ENCODE peak calls at places on chromosomes 1 and 21, in five cellular contexts. One of them, this sample, is unnamed.

GRCh38 chr1:31765041-31765467 is 914 bp upstream of the ADGRB2 start:
- DNase-seq in brain microvascular endothelial cell: no peak
- DNase-seq in neural crest cell: peak; percentile 49
- DNase-seq in HCT116: no peak
- DNase-seq in left lung: peak; percentile 34
- DNase-seq in this sample: no peak

GRCh38 chr1:185435696-185436379 is 118.8 kb upstream of the IVNS1ABP start:
- DNase-seq in brain microvascular endothelial cell: no peak
- DNase-seq in neural crest cell: no peak
- DNase-seq in HCT116: no peak
- DNase-seq in left lung: peak; percentile 15
- DNase-seq in this sample: no peak

GRCh38 chr1:1997561-1997960 is 6.0 kb downstream of the CFAP74 start:
- DNase-seq in brain microvascular endothelial cell: no peak
- DNase-seq in neural crest cell: no peak
- DNase-seq in HCT116: no peak
- DNase-seq in left lung: no peak
- DNase-seq in this sample: no peak

GRCh38 chr1:42430751-42431150 is 25.1 kb downstream of the ZMYND12 start:
- DNase-seq in brain microvascular endothelial cell: no peak
- DNase-seq in neural crest cell: no peak
- DNase-seq in HCT116: no peak
- DNase-seq in left lung: no peak
- DNase-seq in this sample: no peak

GRCh38 chr1:116902718-116903390 is 6.9 kb upstream of the PTGFRN start:
- DNase-seq in brain microvascular endothelial cell: no peak
- DNase-seq in neural crest cell: no peak
- DNase-seq in HCT116: no peak
- DNase-seq in left lung: no peak
- DNase-seq in this sample: no peak

GRCh38 chr1:2971146-2971501 is 50.1 kb upstream of the ACTRT2 start:
- DNase-seq in brain microvascular endothelial cell: no peak
- DNase-seq in neural crest cell: no peak
- DNase-seq in HCT116: no peak
- DNase-seq in left lung: peak; percentile 49
- DNase-seq in this sample: no peak

GRCh38 chr1:173411835-173412742 is 65.0 kb upstream of the PRDX6 start:
- DNase-seq in brain microvascular endothelial cell: peak; percentile 78
- DNase-seq in neural crest cell: no peak
- DNase-seq in HCT116: no peak
- DNase-seq in left lung: no peak
- DNase-seq in this sample: no peak

GRCh38 chr1:236143104-236143948 is 987 bp downstream of the GPR137B start:
- DNase-seq in brain microvascular endothelial cell: peak; percentile 62
- DNase-seq in neural crest cell: peak; percentile 10
- DNase-seq in HCT116: no peak
- DNase-seq in left lung: no peak
- DNase-seq in this sample: no peak

GRCh38 chr21:27171704-27172103 is 204.8 kb upstream of the ADAMTS5 start:
- DNase-seq in brain microvascular endothelial cell: no peak
- DNase-seq in neural crest cell: no peak
- DNase-seq in HCT116: no peak
- DNase-seq in left lung: no peak
- DNase-seq in this sample: no peak

GRCh38 chr21:20661745-20662470 is 336.3 kb upstream of the NCAM2 start:
- DNase-seq in brain microvascular endothelial cell: no peak
- DNase-seq in neural crest cell: no peak
- DNase-seq in HCT116: no peak
- DNase-seq in left lung: no peak
- DNase-seq in this sample: no peak

DNA sequence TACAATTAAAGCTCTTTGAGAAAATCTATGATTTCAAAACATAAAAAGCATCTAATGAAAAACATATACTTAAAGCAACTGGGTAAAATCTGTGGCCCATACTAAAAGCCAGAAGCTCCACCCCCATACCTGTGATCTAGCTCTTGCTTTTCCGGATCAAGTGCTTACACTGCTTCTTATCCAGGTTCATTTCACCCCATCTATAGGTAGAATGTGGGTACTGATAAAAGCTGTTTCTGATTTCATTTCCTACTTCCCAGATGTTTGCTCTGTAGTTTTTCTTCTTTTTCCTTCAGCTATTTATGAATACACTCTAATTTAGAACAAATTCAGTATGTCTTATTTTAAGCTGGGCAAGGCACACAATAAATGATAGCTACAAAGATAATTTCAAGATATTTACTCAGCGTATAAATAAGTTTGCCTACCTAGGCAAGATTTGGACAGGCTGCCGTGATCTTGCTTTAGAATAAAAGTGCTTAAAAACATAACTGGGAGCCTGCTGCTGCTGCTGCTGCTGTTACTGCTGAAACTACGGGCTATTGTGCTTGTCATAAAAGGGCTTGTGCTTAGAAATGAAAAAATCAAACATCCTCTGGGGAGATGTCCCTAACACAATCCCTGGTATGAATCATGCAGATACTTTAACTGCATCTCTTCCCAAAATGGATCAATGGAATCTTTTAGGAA is 2.1 kb downstream of the SIPA1L2 start:
- DNase-seq in brain microvascular endothelial cell: no peak
- DNase-seq in neural crest cell: no peak
- DNase-seq in HCT116: no peak
- DNase-seq in left lung: no peak
- DNase-seq in this sample: no peak
- TF ChIP-seq CTCF in brain microvascular endothelial cell: peak; percentile 33
- TF ChIP-seq CTCF in neural crest cell: peak; percentile 73
- TF ChIP-seq CTCF in HCT116: peak; percentile 71
- TF ChIP-seq CTCF in left lung: peak; percentile 36
- TF ChIP-seq CTCF in this sample: peak; percentile 55

DNA sequence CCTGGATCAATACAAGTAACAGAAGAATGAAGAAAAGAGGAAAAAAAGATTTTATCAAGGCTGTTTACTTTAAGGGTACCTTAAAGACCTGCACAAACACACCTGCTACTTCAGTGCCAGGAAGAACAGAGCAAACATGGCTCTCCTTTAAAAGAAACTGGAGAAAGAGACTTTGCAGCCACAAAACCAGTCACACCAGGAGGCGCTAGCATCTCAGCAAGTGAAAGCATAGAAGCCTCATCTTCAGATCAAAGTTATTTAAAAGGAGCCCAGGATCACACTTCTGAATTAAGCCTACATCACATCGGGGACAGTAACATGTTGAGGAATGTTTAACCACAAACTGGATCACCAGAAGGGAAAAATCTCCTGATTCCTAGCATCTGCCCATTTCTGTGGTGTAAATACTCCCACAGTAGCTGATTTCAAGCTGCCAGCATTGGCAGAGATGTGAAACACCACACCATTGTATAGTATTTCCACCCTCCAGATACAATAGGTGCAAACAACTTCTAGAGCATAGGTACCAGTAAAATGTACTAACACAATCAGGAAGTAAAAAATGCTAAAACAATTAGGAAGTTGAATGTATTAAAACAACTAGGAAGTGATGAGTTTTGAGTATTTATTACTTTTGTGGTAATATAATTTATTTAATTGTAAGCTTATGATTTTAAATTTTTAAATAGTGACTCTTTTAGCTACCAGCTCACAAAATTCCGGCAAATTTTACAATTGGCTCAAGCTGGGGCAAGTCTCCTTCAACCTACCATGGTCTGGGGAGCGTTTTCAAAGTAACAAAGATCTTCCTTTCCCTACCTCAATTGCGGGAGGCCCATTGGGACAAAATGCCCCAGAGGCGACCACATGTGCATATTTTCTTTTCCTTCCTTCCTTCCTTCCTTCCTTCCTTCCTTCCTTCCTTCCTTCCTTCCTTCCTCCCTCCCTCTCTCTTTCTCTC is 105.3 kb upstream of the CLDN14 start:
- DNase-seq in brain microvascular endothelial cell: no peak
- DNase-seq in neural crest cell: no peak
- DNase-seq in HCT116: no peak
- DNase-seq in left lung: no peak
- DNase-seq in this sample: no peak
- TF ChIP-seq CTCF in brain microvascular endothelial cell: peak; percentile 42
- TF ChIP-seq CTCF in neural crest cell: no peak
- TF ChIP-seq CTCF in HCT116: peak; percentile 16
- TF ChIP-seq CTCF in left lung: no peak
- TF ChIP-seq CTCF in this sample: no peak

GRCh38 chr1:107897428-107898339 is 67.3 kb downstream of the VAV3 start:
- DNase-seq in brain microvascular endothelial cell: no peak
- DNase-seq in neural crest cell: no peak
- DNase-seq in HCT116: no peak
- DNase-seq in left lung: no peak
- DNase-seq in this sample: no peak
- TF ChIP-seq CTCF in brain microvascular endothelial cell: no peak
- TF ChIP-seq CTCF in neural crest cell: no peak
- TF ChIP-seq CTCF in HCT116: no peak
- TF ChIP-seq CTCF in left lung: no peak
- TF ChIP-seq CTCF in this sample: no peak

GRCh38 chr1:239816090-239816812 is 275.4 kb upstream of the FMN2 start:
- DNase-seq in brain microvascular endothelial cell: peak; percentile 58
- DNase-seq in neural crest cell: no peak
- DNase-seq in HCT116: no peak
- DNase-seq in left lung: no peak
- DNase-seq in this sample: no peak
- TF ChIP-seq CTCF in brain microvascular endothelial cell: no peak
- TF ChIP-seq CTCF in neural crest cell: no peak
- TF ChIP-seq CTCF in HCT116: no peak
- TF ChIP-seq CTCF in left lung: no peak
- TF ChIP-seq CTCF in this sample: no peak

GRCh38 chr1:170074250-170075157 is at the start of gene KIFAP3:
- DNase-seq in brain microvascular endothelial cell: peak; percentile 97
- DNase-seq in neural crest cell: peak; percentile 89
- DNase-seq in HCT116: peak; percentile 97
- DNase-seq in left lung: peak; percentile 98
- DNase-seq in this sample: peak; percentile 98
- TF ChIP-seq CTCF in brain microvascular endothelial cell: peak; percentile 76
- TF ChIP-seq CTCF in neural crest cell: peak; percentile 65
- TF ChIP-seq CTCF in HCT116: peak; percentile 33
- TF ChIP-seq CTCF in left lung: peak; percentile 47
- TF ChIP-seq CTCF in this sample: peak; percentile 68

DNA sequence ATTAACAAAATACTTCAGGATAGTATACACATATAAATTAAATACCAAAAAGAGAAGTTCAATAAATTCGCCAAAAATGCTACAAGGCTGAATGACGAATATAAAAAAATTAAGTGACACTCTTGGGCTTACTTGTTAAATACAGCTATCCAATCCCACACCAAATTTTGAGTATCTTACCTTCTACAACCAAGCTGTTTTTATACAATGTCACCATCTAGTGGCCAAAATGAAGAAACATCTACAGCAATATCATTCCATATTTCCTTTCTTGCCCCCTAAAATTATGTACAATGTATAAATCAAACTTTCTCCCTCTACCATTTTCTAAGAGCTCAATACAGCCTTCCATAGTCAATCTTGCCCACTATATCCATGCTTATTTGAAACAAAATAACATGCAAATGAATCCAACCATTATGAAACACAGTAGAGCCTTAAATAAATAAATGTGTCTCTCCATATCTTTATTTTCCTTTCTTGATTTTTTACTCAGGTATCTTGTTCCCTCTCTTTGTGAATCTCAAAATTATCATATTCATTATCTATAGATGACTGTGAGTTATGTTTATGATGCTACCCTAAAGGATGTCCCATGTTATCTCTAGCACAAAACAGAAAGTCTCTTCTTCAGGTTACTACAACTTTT is 86.3 kb downstream of the ACBD6 start:
- DNase-seq in brain microvascular endothelial cell: no peak
- DNase-seq in neural crest cell: no peak
- DNase-seq in HCT116: peak; percentile 27
- DNase-seq in left lung: no peak
- DNase-seq in this sample: no peak
- TF ChIP-seq CTCF in brain microvascular endothelial cell: peak; percentile 48
- TF ChIP-seq CTCF in neural crest cell: peak; percentile 80
- TF ChIP-seq CTCF in HCT116: peak; percentile 54
- TF ChIP-seq CTCF in left lung: peak; percentile 59
- TF ChIP-seq CTCF in this sample: peak; percentile 65

GRCh38 chr21:43758132-43758619 is 17.9 kb downstream of the CSTB start:
- DNase-seq in brain microvascular endothelial cell: no peak
- DNase-seq in neural crest cell: no peak
- DNase-seq in HCT116: no peak
- DNase-seq in left lung: no peak
- DNase-seq in this sample: no peak
- TF ChIP-seq CTCF in brain microvascular endothelial cell: no peak
- TF ChIP-seq CTCF in neural crest cell: no peak
- TF ChIP-seq CTCF in HCT116: no peak
- TF ChIP-seq CTCF in left lung: no peak
- TF ChIP-seq CTCF in this sample: no peak

GRCh38 chr1:60850084-60850483 is 232.3 kb upstream of the NFIA start:
- DNase-seq in brain microvascular endothelial cell: no peak
- DNase-seq in neural crest cell: no peak
- DNase-seq in HCT116: no peak
- DNase-seq in left lung: no peak
- DNase-seq in this sample: no peak

GRCh38 chr1:60849401-60849800 is 233.0 kb upstream of the NFIA start:
- DNase-seq in brain microvascular endothelial cell: no peak
- DNase-seq in neural crest cell: no peak
- DNase-seq in HCT116: no peak
- DNase-seq in left lung: no peak
- DNase-seq in this sample: no peak

GRCh38 chr1:60847855-60848582 is 234.3 kb upstream of the NFIA start:
- DNase-seq in brain microvascular endothelial cell: no peak
- DNase-seq in neural crest cell: no peak
- DNase-seq in HCT116: no peak
- DNase-seq in left lung: no peak
- DNase-seq in this sample: no peak

DNA sequence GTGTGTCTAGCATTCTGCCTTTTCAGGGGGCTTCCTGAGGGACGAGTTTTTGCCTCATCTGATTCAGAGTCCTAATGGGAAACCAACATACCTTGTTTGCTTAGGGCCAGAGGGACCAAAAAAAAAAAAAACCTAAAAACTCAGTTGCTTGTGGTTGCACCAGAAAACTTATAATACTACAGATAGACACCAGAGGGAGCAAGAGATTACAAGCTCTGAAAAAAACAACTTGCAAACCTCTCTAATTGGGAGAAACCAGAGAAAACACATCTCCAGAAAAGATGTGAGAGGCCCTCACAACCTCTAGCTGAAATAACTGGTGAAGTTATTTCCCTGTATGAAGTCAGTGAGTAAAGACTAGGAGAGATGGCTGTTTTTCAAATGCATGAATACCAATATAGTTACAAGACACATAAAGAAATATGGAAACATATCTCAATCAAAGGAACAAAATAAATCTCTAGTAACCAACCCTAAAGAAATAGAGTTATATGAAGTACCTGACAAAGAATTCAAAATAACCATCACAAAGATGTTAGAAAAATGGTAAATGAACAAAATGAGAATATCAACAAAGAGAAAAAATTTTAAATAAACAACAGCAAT is 233.7 kb upstream of the NFIA start:
- DNase-seq in brain microvascular endothelial cell: peak; percentile 16
- DNase-seq in neural crest cell: no peak
- DNase-seq in HCT116: peak; percentile 54
- DNase-seq in left lung: no peak
- DNase-seq in this sample: no peak
- TF ChIP-seq CTCF in brain microvascular endothelial cell: peak; percentile 55
- TF ChIP-seq CTCF in neural crest cell: peak; percentile 82
- TF ChIP-seq CTCF in HCT116: peak; percentile 60
- TF ChIP-seq CTCF in left lung: peak; percentile 30
- TF ChIP-seq CTCF in this sample: peak; percentile 78

This sample was measured in osteocyte.